ENCODE peak calls at places on chromosomes 1 and 21, in ten cellular contexts. One of them, this sample, is unnamed.

GRCh38 chr1:37323486-37324377 is 150.6 kb upstream of the ZC3H12A start:
- DNase-seq in activated naive CD8-positive, alpha-beta T cell treated with anti-CD3 and anti-CD28 coated beads, Interleukin-2, amount 50 U/mL, for 24 hours: peak
- DNase-seq in GDM1: no peak
- DNase-seq in GM19239: peak
- DNase-seq in NCI-H2029 treated with DMSO at 0.1 percent for 48 hours: no peak
- DNase-seq in RPMI7951: peak
- DNase-seq in skeletal muscle cell: no peak
- DNase-seq in H9: peak
- DNase-seq in prostate gland: no peak
- DNase-seq in mesothelial cell of epicardium: no peak
- DNase-seq in this sample: no peak

GRCh38 chr1:78715181-78715661 is 65.6 kb downstream of the IFI44 start:
- DNase-seq in activated naive CD8-positive, alpha-beta T cell treated with anti-CD3 and anti-CD28 coated beads, Interleukin-2, amount 50 U/mL, for 24 hours: no peak
- DNase-seq in GDM1: no peak
- DNase-seq in GM19239: no peak
- DNase-seq in NCI-H2029 treated with DMSO at 0.1 percent for 48 hours: no peak
- DNase-seq in RPMI7951: peak
- DNase-seq in skeletal muscle cell: peak
- DNase-seq in H9: no peak
- DNase-seq in prostate gland: no peak
- DNase-seq in mesothelial cell of epicardium: no peak
- DNase-seq in this sample: no peak

GRCh38 chr1:3652538-3653285 is 396 bp downstream of the TP73 start:
- DNase-seq in activated naive CD8-positive, alpha-beta T cell treated with anti-CD3 and anti-CD28 coated beads, Interleukin-2, amount 50 U/mL, for 24 hours: no peak
- DNase-seq in GDM1: peak
- DNase-seq in GM19239: no peak
- DNase-seq in NCI-H2029 treated with DMSO at 0.1 percent for 48 hours: no peak
- DNase-seq in RPMI7951: no peak
- DNase-seq in skeletal muscle cell: no peak
- DNase-seq in H9: peak
- DNase-seq in prostate gland: no peak
- DNase-seq in mesothelial cell of epicardium: no peak
- DNase-seq in this sample: peak

GRCh38 chr1:178500091-178500770 is 3.5 kb upstream of the CLEC20A start:
- DNase-seq in activated naive CD8-positive, alpha-beta T cell treated with anti-CD3 and anti-CD28 coated beads, Interleukin-2, amount 50 U/mL, for 24 hours: no peak
- DNase-seq in GDM1: no peak
- DNase-seq in GM19239: no peak
- DNase-seq in NCI-H2029 treated with DMSO at 0.1 percent for 48 hours: no peak
- DNase-seq in RPMI7951: peak
- DNase-seq in skeletal muscle cell: no peak
- DNase-seq in H9: peak
- DNase-seq in prostate gland: no peak
- DNase-seq in mesothelial cell of epicardium: no peak
- DNase-seq in this sample: no peak

GRCh38 chr1:27637052-27637451 is 2.1 kb upstream of the FGR start:
- DNase-seq in activated naive CD8-positive, alpha-beta T cell treated with anti-CD3 and anti-CD28 coated beads, Interleukin-2, amount 50 U/mL, for 24 hours: no peak
- DNase-seq in GDM1: no peak
- DNase-seq in GM19239: no peak
- DNase-seq in NCI-H2029 treated with DMSO at 0.1 percent for 48 hours: no peak
- DNase-seq in RPMI7951: peak
- DNase-seq in skeletal muscle cell: no peak
- DNase-seq in H9: no peak
- DNase-seq in prostate gland: no peak
- DNase-seq in mesothelial cell of epicardium: no peak
- DNase-seq in this sample: peak

GRCh38 chr1:244791061-244791460 is 44.4 kb upstream of the COX20 start:
- DNase-seq in activated naive CD8-positive, alpha-beta T cell treated with anti-CD3 and anti-CD28 coated beads, Interleukin-2, amount 50 U/mL, for 24 hours: no peak
- DNase-seq in GDM1: no peak
- DNase-seq in GM19239: no peak
- DNase-seq in NCI-H2029 treated with DMSO at 0.1 percent for 48 hours: no peak
- DNase-seq in RPMI7951: no peak
- DNase-seq in skeletal muscle cell: no peak
- DNase-seq in H9: no peak
- DNase-seq in prostate gland: no peak
- DNase-seq in mesothelial cell of epicardium: no peak
- DNase-seq in this sample: no peak

GRCh38 chr21:45574081-45574501 is 31.9 kb upstream of the SLC19A1 start:
- DNase-seq in activated naive CD8-positive, alpha-beta T cell treated with anti-CD3 and anti-CD28 coated beads, Interleukin-2, amount 50 U/mL, for 24 hours: no peak
- DNase-seq in GDM1: no peak
- DNase-seq in GM19239: no peak
- DNase-seq in NCI-H2029 treated with DMSO at 0.1 percent for 48 hours: no peak
- DNase-seq in RPMI7951: no peak
- DNase-seq in skeletal muscle cell: no peak
- DNase-seq in H9: peak
- DNase-seq in prostate gland: no peak
- DNase-seq in mesothelial cell of epicardium: no peak
- DNase-seq in this sample: no peak

GRCh38 chr1:151485685-151486255 is 25.4 kb upstream of the CGN start:
- DNase-seq in activated naive CD8-positive, alpha-beta T cell treated with anti-CD3 and anti-CD28 coated beads, Interleukin-2, amount 50 U/mL, for 24 hours: no peak
- DNase-seq in GDM1: no peak
- DNase-seq in GM19239: no peak
- DNase-seq in NCI-H2029 treated with DMSO at 0.1 percent for 48 hours: no peak
- DNase-seq in RPMI7951: no peak
- DNase-seq in skeletal muscle cell: no peak
- DNase-seq in H9: peak
- DNase-seq in prostate gland: no peak
- DNase-seq in mesothelial cell of epicardium: no peak
- DNase-seq in this sample: no peak

GRCh38 chr1:242751941-242752340 is 227.4 kb upstream of the PLD5 start:
- DNase-seq in activated naive CD8-positive, alpha-beta T cell treated with anti-CD3 and anti-CD28 coated beads, Interleukin-2, amount 50 U/mL, for 24 hours: no peak
- DNase-seq in GDM1: no peak
- DNase-seq in GM19239: no peak
- DNase-seq in NCI-H2029 treated with DMSO at 0.1 percent for 48 hours: no peak
- DNase-seq in RPMI7951: no peak
- DNase-seq in skeletal muscle cell: no peak
- DNase-seq in H9: no peak
- DNase-seq in prostate gland: no peak
- DNase-seq in mesothelial cell of epicardium: no peak
- DNase-seq in this sample: no peak

GRCh38 chr1:240492832-240493440 is 119.0 kb downstream of the GREM2 start:
- DNase-seq in activated naive CD8-positive, alpha-beta T cell treated with anti-CD3 and anti-CD28 coated beads, Interleukin-2, amount 50 U/mL, for 24 hours: no peak
- DNase-seq in GDM1: no peak
- DNase-seq in GM19239: no peak
- DNase-seq in NCI-H2029 treated with DMSO at 0.1 percent for 48 hours: no peak
- DNase-seq in RPMI7951: no peak
- DNase-seq in skeletal muscle cell: no peak
- DNase-seq in H9: peak
- DNase-seq in prostate gland: no peak
- DNase-seq in mesothelial cell of epicardium: peak
- DNase-seq in this sample: no peak

GRCh38 chr1:204443871-204444581 is 32.4 kb upstream of the PPP1R15B start:
- DNase-seq in activated naive CD8-positive, alpha-beta T cell treated with anti-CD3 and anti-CD28 coated beads, Interleukin-2, amount 50 U/mL, for 24 hours: no peak
- DNase-seq in GDM1: no peak
- DNase-seq in GM19239: no peak
- DNase-seq in NCI-H2029 treated with DMSO at 0.1 percent for 48 hours: no peak
- DNase-seq in RPMI7951: no peak
- DNase-seq in skeletal muscle cell: no peak
- DNase-seq in H9: no peak
- DNase-seq in prostate gland: no peak
- DNase-seq in mesothelial cell of epicardium: no peak
- DNase-seq in this sample: peak

GRCh38 chr1:236534164-236534651 is 10.4 kb downstream of the LGALS8 start:
- DNase-seq in activated naive CD8-positive, alpha-beta T cell treated with anti-CD3 and anti-CD28 coated beads, Interleukin-2, amount 50 U/mL, for 24 hours: peak
- DNase-seq in GDM1: no peak
- DNase-seq in GM19239: no peak
- DNase-seq in NCI-H2029 treated with DMSO at 0.1 percent for 48 hours: no peak
- DNase-seq in RPMI7951: peak
- DNase-seq in skeletal muscle cell: peak
- DNase-seq in H9: no peak
- DNase-seq in prostate gland: no peak
- DNase-seq in mesothelial cell of epicardium: no peak
- DNase-seq in this sample: peak

GRCh38 chr1:116463730-116464129 is 90.7 kb downstream of the ATP1A1 start:
- DNase-seq in activated naive CD8-positive, alpha-beta T cell treated with anti-CD3 and anti-CD28 coated beads, Interleukin-2, amount 50 U/mL, for 24 hours: no peak
- DNase-seq in GDM1: no peak
- DNase-seq in GM19239: no peak
- DNase-seq in NCI-H2029 treated with DMSO at 0.1 percent for 48 hours: no peak
- DNase-seq in RPMI7951: no peak
- DNase-seq in skeletal muscle cell: no peak
- DNase-seq in H9: no peak
- DNase-seq in prostate gland: no peak
- DNase-seq in mesothelial cell of epicardium: no peak
- DNase-seq in this sample: no peak